ENCODE peak calls at places on chromosome 10, in ten cellular contexts. D is pancreas, Y is SJSA1, G is esophagus muscularis mucosa, C is DND-41, L is right cardiac atrium, X is dorsolateral prefrontal cortex, B is upper lobe of right lung, I is cardiac muscle cell, U is lower lobe of right lung. M is an unnamed sample. For H3K27me3, the result is how much of the 10 kb centered on the place peaks cover.

GRCh38 chr10:36671607-36672006 is 453.8 kb upstream of the ANKRD30A start:
- DNase-seq in B (no peak), U (no peak), I (no peak), C (no peak), X (no peak), D (no peak), Y (peak), G (no peak), L (no peak), M (no peak)

GRCh38 chr10:102322914-102323313 is 72.6 kb upstream of the NFKB2 start:
- DNase-seq in Y (no peak), L (peak), C (peak), D (no peak), X (no peak), G (no peak), B (no peak), I (no peak), U (no peak), M (no peak)

GRCh38 chr10:71218046-71218832 is 5.9 kb downstream of the UNC5B start:
- DNase-seq in C (no peak), L (peak), U (no peak), D (no peak), G (no peak), I (no peak), B (peak), Y (no peak), X (no peak), M (no peak)

GRCh38 chr10:7085913-7086589 is 324.8 kb downstream of the SFMBT2 start:
- DNase-seq in U (no peak), X (no peak), C (no peak), I (peak), L (no peak), G (no peak), Y (no peak), B (no peak), D (no peak), M (no peak)

GRCh38 chr10:35822316-35822715 is 180.2 kb upstream of the FZD8 start:
- DNase-seq in G (no peak), D (peak), L (peak), B (peak), Y (no peak), I (peak), X (peak), C (no peak), U (peak), M (peak)

GRCh38 chr10:29895436-29895835 is 163.9 kb downstream of the JCAD start:
- DNase-seq in B (no peak), D (no peak), I (no peak), C (no peak), L (peak), U (no peak), Y (peak), G (no peak), X (no peak), M (peak)

GRCh38 chr10:1399431-1400120 is 337.7 kb downstream of the ADARB2 start:
- DNase-seq in I (no peak), L (no peak), D (peak), C (no peak), G (peak), U (no peak), X (no peak), B (no peak), Y (peak), M (no peak)

GRCh38 chr10:132906836-132907235 is 35.5 kb downstream of the CFAP46 start:
- DNase-seq in I (no peak), U (peak), B (peak), D (no peak), C (no peak), Y (no peak), L (peak), G (no peak), X (no peak), M (no peak)

GRCh38 chr10:95503012-95503411 is 58.2 kb downstream of the SORBS1 start:
- DNase-seq in L (no peak), U (no peak), B (no peak), D (no peak), X (no peak), G (no peak), I (no peak), Y (no peak), C (no peak), M (no peak)

GRCh38 chr10:45429790-45430189 is 55.8 kb downstream of the ALOX5 start:
- DNase-seq in L (no peak), Y (no peak), C (no peak), U (no peak), X (no peak), B (no peak), I (no peak), D (no peak), G (no peak), M (no peak)

GRCh38 chr10:37760817-37761216 is 96.6 kb downstream of the ZNF248 start:
- DNase-seq in L (no peak), D (no peak), G (no peak), Y (no peak), I (no peak), C (no peak), B (no peak), U (no peak), X (no peak), M (no peak)

GRCh38 chr10:118662228-118663035 is 67.0 kb upstream of the PRLHR start:
- DNase-seq in U (no peak), X (no peak), I (no peak), B (no peak), G (no peak), D (no peak), C (no peak), Y (no peak), L (no peak), M (no peak)

GRCh38 chr10:34716958-34717357 is 98.1 kb downstream of the PARD3 start:
- DNase-seq in C (no peak), X (no peak), B (no peak), L (no peak), D (no peak), I (no peak), U (no peak), Y (no peak), G (peak), M (no peak)

GRCh38 chr10:16521311-16522016 is at the start of gene C1QL3:
- DNase-seq in B (no peak), D (peak), L (peak), X (no peak), C (no peak), U (no peak), G (no peak), I (peak), Y (no peak), M (no peak)

GRCh38 chr10:1425886-1426285 is 311.4 kb downstream of the ADARB2 start:
- DNase-seq in G (no peak), D (no peak), B (no peak), C (no peak), Y (no peak), X (no peak), L (no peak), I (no peak), U (no peak), M (no peak)

GRCh38 chr10:69496352-69497234 is 45.3 kb downstream of the TSPAN15 start:
- DNase-seq in I (no peak), C (no peak), U (peak), G (no peak), Y (no peak), L (no peak), B (peak), X (no peak), D (no peak), M (no peak)

GRCh38 chr10:77800738-77801266 is 125.8 kb downstream of the DLG5 start:
- DNase-seq in I (no peak), U (peak), B (no peak), G (no peak), X (no peak), L (no peak), C (no peak), Y (no peak), D (no peak), M (no peak)

GRCh38 chr10:79285315-79286185 is 61.7 kb upstream of the PPIF start:
- DNase-seq in L (peak), G (no peak), C (no peak), I (no peak), U (no peak), D (no peak), B (no peak), X (no peak), Y (no peak), M (no peak)

GRCh38 chr10:3668276-3668960 is 116.6 kb downstream of the KLF6 start:
- DNase-seq in X (no peak), Y (no peak), B (peak), I (peak), G (no peak), L (peak), C (peak), U (peak), D (peak), M (no peak)

GRCh38 chr10:22477365-22478287 is 132.3 kb downstream of the SPAG6 start:
- DNase-seq in L (no peak), U (no peak), B (no peak), I (peak), X (no peak), G (no peak), D (no peak), C (no peak), Y (no peak), M (no peak)

GRCh38 chr10:3401491-3401938 is 228.9 kb upstream of the PITRM1 start:
- DNase-seq in L (no peak), B (no peak), D (no peak), X (no peak), Y (no peak), C (no peak), U (no peak), I (no peak), G (no peak), M (no peak)

GRCh38 chr10:30869566-30869965 is 162.1 kb downstream of the ZNF438 start:
- DNase-seq in X (no peak), B (no peak), Y (no peak), C (no peak), I (no peak), G (no peak), D (no peak), L (no peak), U (no peak), M (no peak)

GRCh38 chr10:59708816-59709471 is 706 bp downstream of the SLC16A9 start:
- DNase-seq in C (no peak), U (peak), D (peak), L (peak), B (no peak), X (no peak), G (no peak), I (peak), Y (no peak), M (peak)

DNA sequence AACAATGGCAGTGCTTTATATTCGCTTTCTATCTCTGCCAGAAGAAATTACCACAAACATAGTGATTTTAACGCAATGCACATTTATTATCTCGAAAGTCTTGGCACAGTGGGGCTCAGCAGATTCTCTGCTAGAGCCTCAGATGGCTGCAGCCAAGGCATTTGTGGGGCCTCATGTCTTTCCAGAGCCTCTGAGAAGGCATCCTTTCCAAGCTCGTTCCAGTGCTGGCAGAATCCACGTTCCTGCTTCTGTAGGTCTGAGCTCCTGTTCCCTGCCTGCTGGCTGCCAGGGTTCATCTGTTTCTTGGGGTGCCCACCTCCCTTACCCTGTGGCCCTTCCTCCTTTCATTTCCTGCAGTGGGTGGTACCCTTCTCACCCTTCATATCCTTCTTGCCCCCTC is 60.2 kb downstream of the LRRC18 start:
- DNase-seq in X (no peak), U (no peak), I (no peak), L (no peak), B (no peak), G (peak), D (no peak), C (no peak), Y (no peak), M (no peak)
- H3K27me3 ChIP-seq in X (under half), U (under half), I (under half), L (under half), B (under half), G (under half), D (under half), C (under half), Y (under half), M (under half)

DNA sequence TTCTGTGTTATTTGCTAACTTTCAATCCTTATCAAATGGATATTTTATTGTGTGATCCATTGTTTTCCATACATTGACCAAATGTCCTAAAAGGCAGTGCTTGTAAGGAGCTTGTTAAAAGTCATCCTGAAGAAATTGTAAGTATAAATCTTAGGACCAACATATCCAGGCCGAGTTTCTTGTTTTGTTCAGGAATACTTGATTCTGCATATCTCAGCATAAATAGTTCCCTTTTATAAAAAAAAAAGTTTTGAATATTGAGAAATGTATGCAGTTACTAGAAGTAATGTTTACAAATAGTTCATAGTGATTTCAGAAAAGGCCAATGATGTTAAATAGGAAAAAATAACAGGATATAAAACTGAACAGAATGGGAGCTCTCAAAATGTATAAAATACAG is 6.7 kb downstream of the GRID1 start:
- DNase-seq in U (no peak), D (no peak), L (no peak), B (no peak), Y (no peak), I (no peak), G (no peak), C (no peak), X (no peak), M (no peak)
- H3K27me3 ChIP-seq in U (under half), D (under half), L (under half), B (under half), Y (under half), I (under half), G (under half), C (under half), X (under half), M (under half)

DNA sequence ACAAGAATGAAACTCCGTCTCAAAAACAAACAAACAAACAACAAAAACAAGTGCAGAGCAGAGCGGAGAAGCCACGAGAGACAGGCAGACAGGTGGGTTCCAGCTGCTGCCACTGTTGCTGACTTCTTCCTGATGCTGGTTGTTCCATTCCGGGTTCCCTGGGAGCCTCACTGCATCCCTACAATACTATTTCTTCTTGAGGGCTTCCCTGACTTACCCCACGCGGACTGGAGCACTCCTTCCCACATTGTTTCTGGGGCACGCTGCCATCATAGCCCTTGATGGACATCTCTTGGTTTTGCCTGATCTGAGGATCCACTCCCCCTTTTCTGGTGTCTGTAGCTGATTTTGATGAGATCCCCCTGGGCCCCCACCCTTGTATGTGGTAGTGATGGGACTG is 5.6 kb upstream of the NKX1-2 start:
- DNase-seq in X (no peak), B (no peak), C (no peak), G (no peak), U (no peak), L (no peak), D (no peak), I (no peak), Y (no peak), M (no peak)
- H3K27me3 ChIP-seq in X (under half), B (under half), C (under half), G (half or more), U (under half), L (under half), D (under half), I (half or more), Y (half or more), M (under half)

GRCh38 chr10:5441106-5441505 is 28.7 kb downstream of the NET1 start:
- DNase-seq in I (no peak), U (no peak), C (no peak), Y (no peak), X (no peak), D (no peak), B (no peak), L (no peak), G (no peak), M (no peak)

GRCh38 chr10:5442056-5442989 is 30.0 kb downstream of the NET1 start:
- DNase-seq in C (peak), L (no peak), B (no peak), X (no peak), I (peak), G (no peak), Y (no peak), U (no peak), D (peak), M (no peak)

GRCh38 chr10:5443429-5443828 is 31.1 kb downstream of the NET1 start:
- DNase-seq in G (no peak), D (no peak), U (no peak), B (no peak), X (no peak), I (no peak), L (no peak), Y (no peak), C (no peak), M (no peak)

GRCh38 chr10:5442990-5443370 is 30.6 kb downstream of the NET1 start:
- DNase-seq in B (no peak), C (no peak), D (no peak), U (no peak), L (no peak), X (no peak), I (no peak), Y (no peak), G (no peak), M (no peak)

DNA sequence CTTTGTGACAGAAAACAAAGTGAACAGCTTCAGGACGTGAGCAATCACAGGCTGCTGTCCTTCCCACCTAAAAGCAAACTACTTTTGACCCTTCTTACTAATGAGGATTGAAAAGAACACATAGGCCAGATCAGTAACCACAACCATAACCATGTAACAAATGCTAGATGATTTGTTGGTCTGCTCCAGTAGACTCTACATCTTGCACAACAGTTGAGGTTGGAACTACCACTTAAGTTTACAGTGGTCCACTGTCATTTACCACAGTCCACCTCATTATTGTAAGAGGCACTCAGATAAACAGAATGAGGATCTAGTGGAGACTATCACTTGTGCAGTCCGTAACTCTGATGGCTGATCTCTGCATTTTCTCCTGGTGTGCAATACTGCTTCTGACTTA is 27.8 kb downstream of the NET1 start:
- DNase-seq in Y (no peak), I (no peak), B (no peak), G (no peak), X (no peak), U (no peak), C (no peak), L (no peak), D (no peak), M (no peak)
- H3K27me3 ChIP-seq in Y (under half), I (under half), B (under half), G (under half), X (under half), U (under half), C (under half), L (under half), D (under half), M (under half)

GRCh38 chr10:46547331-46547880 is 9.1 kb downstream of the GPRIN2 start:
- DNase-seq in Y (peak), I (no peak), C (peak), G (no peak), D (peak), X (peak), B (peak), L (peak), U (peak), M (peak)
- H3K27me3 ChIP-seq in Y (under half), I (under half), C (under half), G (under half), D (under half), X (under half), B (under half), L (under half), U (under half), M (under half)

GRCh38 chr10:26729395-26729794 is 31.9 kb downstream of the PDSS1 start:
- DNase-seq in C (no peak), G (no peak), U (no peak), D (no peak), L (no peak), Y (no peak), I (no peak), B (no peak), X (no peak), M (no peak)

GRCh38 chr10:26728957-26729356 is 31.5 kb downstream of the PDSS1 start:
- DNase-seq in D (no peak), X (no peak), U (no peak), G (no peak), L (no peak), I (no peak), B (no peak), C (no peak), Y (no peak), M (no peak)

GRCh38 chr10:26727005-26727404 is 29.5 kb downstream of the PDSS1 start:
- DNase-seq in I (no peak), C (no peak), B (no peak), U (no peak), Y (no peak), D (no peak), X (no peak), L (no peak), G (no peak), M (no peak)

GRCh38 chr10:26723016-26723415 is 25.5 kb downstream of the PDSS1 start:
- DNase-seq in L (no peak), Y (no peak), D (no peak), G (no peak), X (no peak), U (no peak), B (no peak), C (no peak), I (no peak), M (no peak)

GRCh38 chr10:26725837-26726727 is 28.6 kb downstream of the PDSS1 start:
- DNase-seq in G (no peak), D (peak), U (peak), L (peak), X (no peak), B (peak), I (peak), Y (peak), C (peak), M (no peak)
- H3K27me3 ChIP-seq in G (under half), D (under half), U (under half), L (under half), X (under half), B (under half), I (under half), Y (under half), C (under half), M (under half)

GRCh38 chr10:42936580-42936979 is 140.3 kb upstream of the RET start:
- DNase-seq in Y (no peak), B (no peak), C (no peak), G (no peak), X (no peak), U (no peak), D (no peak), I (no peak), L (no peak), M (no peak)
- H3K27me3 ChIP-seq in Y (under half), B (under half), C (under half), G (half or more), X (under half), U (under half), D (under half), I (half or more), L (under half), M (half or more)

DNA sequence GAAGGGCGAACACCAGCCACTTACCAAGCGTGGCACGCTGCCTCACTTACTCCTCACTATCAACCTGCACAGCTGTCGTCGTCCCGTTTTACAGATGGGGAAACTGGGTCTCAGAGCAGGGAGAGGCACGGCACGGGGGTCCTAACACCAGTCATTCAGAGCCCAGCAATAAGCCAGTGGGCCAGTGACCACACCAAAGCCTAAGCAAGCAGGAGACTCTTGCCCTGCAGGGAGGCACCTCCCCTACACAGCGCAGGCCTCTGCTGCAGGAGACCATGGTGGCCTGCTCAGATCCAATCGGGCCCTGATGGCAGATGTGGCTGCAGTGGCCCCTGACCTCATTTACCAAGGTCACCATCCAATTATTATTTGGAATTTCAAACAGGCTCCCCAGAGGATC is 4.8 kb downstream of the SLIT1 start:
- DNase-seq in D (no peak), Y (no peak), U (no peak), C (no peak), B (peak), X (no peak), L (no peak), I (no peak), G (no peak), M (no peak)
- H3K27me3 ChIP-seq in D (under half), Y (half or more), U (half or more), C (under half), B (half or more), X (under half), L (under half), I (half or more), G (half or more), M (under half)